ENCODE peak calls at places on chromosomes 12 and 14, in seven cellular contexts. F, E, M, W, O, J and A are unnamed samples.

GRCh38 chr14:74710477-74710876 is 2.4 kb downstream of the AREL1 start:
- ATAC-seq in W (no peak), O (no peak), E (no peak), M (no peak), F (no peak), J (no peak), A (no peak)

GRCh38 chr12:108641446-108642268 is 8.0 kb upstream of the SELPLG start:
- ATAC-seq in W (no peak), J (no peak), O (peak), M (no peak), E (peak), F (no peak), A (no peak)

GRCh38 chr14:93146119-93146518 is 30.4 kb upstream of the ITPK1 start:
- ATAC-seq in E (no peak), M (no peak), W (peak), F (peak), J (no peak), O (no peak), A (peak)

GRCh38 chr12:9948606-9949286 is 16.6 kb upstream of the CLEC2A start:
- ATAC-seq in M (no peak), E (no peak), J (no peak), F (peak), O (no peak), W (peak), A (peak)

GRCh38 chr12:110371408-110372055 is 32.0 kb downstream of the ANAPC7 start:
- ATAC-seq in M (no peak), O (no peak), J (no peak), E (no peak), F (no peak), W (no peak), A (no peak)

GRCh38 chr12:25752910-25753309 is 199.8 kb upstream of the LMNTD1 start:
- ATAC-seq in J (no peak), O (no peak), E (no peak), F (no peak), W (no peak), M (no peak), A (no peak)

GRCh38 chr12:93592641-93593396 is 20.3 kb downstream of the SOCS2 start:
- ATAC-seq in M (no peak), O (no peak), J (no peak), E (no peak), W (no peak), F (no peak), A (no peak)

GRCh38 chr12:98325003-98325402 is 190.4 kb upstream of the TMPO start:
- ATAC-seq in J (no peak), O (no peak), F (no peak), E (no peak), M (no peak), W (no peak), A (no peak)

GRCh38 chr12:121610239-121611149 is 15.8 kb upstream of the ORAI1 start:
- ATAC-seq in M (peak), J (peak), O (no peak), E (peak), F (no peak), W (no peak), A (no peak)

GRCh38 chr12:109927622-109928021 is 27.5 kb downstream of the TCHP start:
- ATAC-seq in J (no peak), M (peak), O (peak), E (no peak), W (peak), F (peak), A (peak)

GRCh38 chr14:104585966-104586702 is 6.6 kb downstream of the C14orf180 start:
- ATAC-seq in E (no peak), J (no peak), W (no peak), M (no peak), O (no peak), F (no peak), A (no peak)

GRCh38 chr14:102544034-102544744 is 34.6 kb upstream of the ANKRD9 start:
- ATAC-seq in O (no peak), E (no peak), F (no peak), W (no peak), J (peak), M (peak), A (no peak)

GRCh38 chr12:89319111-89319510 is 33.2 kb downstream of the DUSP6 start:
- ATAC-seq in J (peak), O (peak), W (no peak), M (no peak), F (no peak), E (no peak), A (no peak)

GRCh38 chr12:765861-766260 is 13.5 kb downstream of the WNK1 start:
- ATAC-seq in E (no peak), O (no peak), W (no peak), F (peak), J (no peak), M (no peak), A (peak)

GRCh38 chr12:6434205-6435180 is 10.3 kb upstream of the CD27 start:
- ATAC-seq in J (no peak), E (no peak), F (peak), M (no peak), O (no peak), W (peak), A (peak)

GRCh38 chr12:27960822-27961221 is 11.7 kb downstream of the PTHLH start:
- ATAC-seq in O (no peak), F (no peak), M (no peak), E (no peak), W (no peak), J (no peak), A (no peak)

GRCh38 chr14:58072288-58073071 is 79.5 kb downstream of the ARMH4 start:
- ATAC-seq in W (peak), J (peak), M (peak), F (peak), O (peak), E (no peak), A (peak)

GRCh38 chr14:65471038-65471878 is 58.7 kb downstream of the FUT8 start:
- ATAC-seq in E (no peak), O (no peak), M (peak), J (no peak), W (peak), F (peak), A (peak)

GRCh38 chr14:74346341-74346740 is 1.9 kb upstream of the VRTN start:
- ATAC-seq in M (peak), W (no peak), O (peak), F (no peak), E (no peak), J (no peak), A (no peak)

GRCh38 chr14:100020623-100021022 is 44.6 kb upstream of the EVL start:
- ATAC-seq in W (no peak), J (no peak), M (no peak), F (no peak), E (no peak), O (no peak), A (no peak)

GRCh38 chr12:10285919-10286318 is 21.8 kb upstream of the KLRD1 start:
- ATAC-seq in W (peak), O (no peak), F (peak), M (no peak), E (no peak), J (no peak), A (peak)

GRCh38 chr14:98070521-98070920 is 1201.5 kb downstream of the BCL11B start:
- ATAC-seq in W (no peak), J (no peak), M (no peak), O (no peak), E (no peak), F (no peak), A (no peak)

GRCh38 chr14:35231207-35231755 is 60.9 kb upstream of the PSMA6 start:
- ATAC-seq in E (no peak), F (no peak), M (no peak), O (no peak), W (no peak), J (no peak), A (peak)

GRCh38 chr12:3315201-3315661 is 175.8 kb upstream of the PRMT8 start:
- ATAC-seq in F (no peak), E (peak), M (peak), J (peak), W (no peak), O (peak), A (no peak)

GRCh38 chr12:78187741-78188140 is 357.0 kb downstream of the NAV3 start:
- ATAC-seq in F (no peak), E (no peak), J (no peak), M (no peak), O (no peak), W (no peak), A (no peak)

GRCh38 chr12:3088251-3088650 is 11.1 kb downstream of the TSPAN9 start:
- ATAC-seq in W (no peak), F (no peak), M (no peak), E (no peak), O (no peak), J (no peak), A (no peak)

GRCh38 chr14:93543766-93544165 is 113.0 kb downstream of the UNC79 start:
- ATAC-seq in O (peak), J (no peak), E (no peak), M (peak), F (no peak), W (no peak), A (no peak)